ENCODE peak calls at places on chromosomes 5 and 9, in seven cellular contexts. N, E, D, V, H, K and Y are unnamed samples.

GRCh38 chr5:161372682-161373344 is 173.7 kb downstream of the GABRB2 start:
- DNase-seq in D (no peak), N (no peak), E (no peak), H (no peak), K (no peak), V (no peak), Y (no peak)

GRCh38 chr5:74149395-74149794 is 491.1 kb downstream of the ENC1 start:
- DNase-seq in H (no peak), E (no peak), K (no peak), V (no peak), N (no peak), D (no peak), Y (peak)

GRCh38 chr9:123468541-123468940 is 112.5 kb downstream of the CRB2 start:
- DNase-seq in E (no peak), V (no peak), D (no peak), K (no peak), H (no peak), N (no peak), Y (no peak)

GRCh38 chr9:33161011-33161588 is 6.0 kb downstream of the B4GALT1 start:
- DNase-seq in D (peak), N (peak), V (peak), E (peak), K (no peak), H (peak), Y (peak)

GRCh38 chr9:27154923-27155322 is 45.9 kb downstream of the TEK start:
- DNase-seq in D (no peak), E (no peak), N (no peak), H (no peak), K (no peak), V (no peak), Y (peak)

GRCh38 chr9:135033487-135033886 is 54.0 kb upstream of the OLFM1 start:
- DNase-seq in E (peak), N (no peak), D (no peak), V (no peak), H (no peak), K (no peak), Y (no peak)

GRCh38 chr5:88829773-88830172 is 53.2 kb downstream of the MEF2C start:
- DNase-seq in D (no peak), N (no peak), H (no peak), E (no peak), K (no peak), V (no peak), Y (no peak)

GRCh38 chr5:13708432-13708831 is 236.1 kb downstream of the DNAH5 start:
- DNase-seq in H (no peak), D (no peak), N (no peak), V (no peak), K (no peak), E (no peak), Y (no peak)

GRCh38 chr5:180799902-180800801 is 2.5 kb downstream of the MGAT1 start:
- DNase-seq in K (no peak), D (no peak), V (peak), N (no peak), H (no peak), E (no peak), Y (peak)

GRCh38 chr9:14678776-14679175 is 14.5 kb downstream of the ZDHHC21 start:
- DNase-seq in N (no peak), V (no peak), D (no peak), K (no peak), E (no peak), H (no peak), Y (peak)

GRCh38 chr5:179307931-179308471 is 37.3 kb downstream of the ADAMTS2 start:
- DNase-seq in K (no peak), V (no peak), H (no peak), E (peak), N (no peak), D (no peak), Y (no peak)

GRCh38 chr5:81081461-81081835 is 121.3 kb downstream of the RASGRF2 start:
- DNase-seq in N (no peak), D (no peak), H (no peak), E (no peak), V (no peak), K (no peak), Y (no peak)